ENCODE peak calls at places on chromosome 16, in nine cellular contexts. One of them, this sample, is unnamed.

GRCh38 chr16:68286153-68287074 is 22.1 kb downstream of the SLC7A6 start:
- DNase-seq in CD8-positive, alpha-beta memory T cell: peak; percentile 73
- DNase-seq in psoas muscle: no peak
- DNase-seq in OCI-LY7: peak; percentile 76
- DNase-seq in SK-N-SH: no peak
- DNase-seq in gastrocnemius medialis: no peak
- DNase-seq in heart right ventricle: no peak
- DNase-seq in lung: no peak
- DNase-seq in tibial nerve: no peak
- DNase-seq in this sample: no peak

GRCh38 chr16:4200000-4200780 is 41.7 kb downstream of the SRL start:
- DNase-seq in CD8-positive, alpha-beta memory T cell: no peak
- DNase-seq in psoas muscle: peak; percentile 76
- DNase-seq in OCI-LY7: peak; percentile 56
- DNase-seq in SK-N-SH: peak; percentile 86
- DNase-seq in gastrocnemius medialis: peak; percentile 55
- DNase-seq in heart right ventricle: peak; percentile 69
- DNase-seq in lung: peak; percentile 77
- DNase-seq in tibial nerve: peak; percentile 31
- DNase-seq in this sample: peak; percentile 88

GRCh38 chr16:11050954-11051353 is 106.6 kb downstream of the CLEC16A start:
- DNase-seq in CD8-positive, alpha-beta memory T cell: no peak
- DNase-seq in psoas muscle: no peak
- DNase-seq in OCI-LY7: no peak
- DNase-seq in SK-N-SH: no peak
- DNase-seq in gastrocnemius medialis: no peak
- DNase-seq in heart right ventricle: no peak
- DNase-seq in lung: no peak
- DNase-seq in tibial nerve: no peak
- DNase-seq in this sample: peak; percentile 86

GRCh38 chr16:67936876-67937605 is 391 bp upstream of the PSMB10 start:
- DNase-seq in CD8-positive, alpha-beta memory T cell: peak; percentile 82
- DNase-seq in psoas muscle: no peak
- DNase-seq in OCI-LY7: peak; percentile 93
- DNase-seq in SK-N-SH: no peak
- DNase-seq in gastrocnemius medialis: peak; percentile 64
- DNase-seq in heart right ventricle: peak; percentile 78
- DNase-seq in lung: peak; percentile 80
- DNase-seq in tibial nerve: no peak
- DNase-seq in this sample: no peak

GRCh38 chr16:1002399-1003161 is 21.0 kb downstream of the SOX8 start:
- DNase-seq in CD8-positive, alpha-beta memory T cell: no peak
- DNase-seq in psoas muscle: no peak
- DNase-seq in OCI-LY7: no peak
- DNase-seq in SK-N-SH: no peak
- DNase-seq in gastrocnemius medialis: peak; percentile 48
- DNase-seq in heart right ventricle: no peak
- DNase-seq in lung: no peak
- DNase-seq in tibial nerve: no peak
- DNase-seq in this sample: peak; percentile 83

GRCh38 chr16:75062135-75062943 is 54.2 kb downstream of the LDHD start:
- DNase-seq in CD8-positive, alpha-beta memory T cell: no peak
- DNase-seq in psoas muscle: peak; percentile 59
- DNase-seq in OCI-LY7: no peak
- DNase-seq in SK-N-SH: no peak
- DNase-seq in gastrocnemius medialis: peak; percentile 34
- DNase-seq in heart right ventricle: peak; percentile 61
- DNase-seq in lung: peak; percentile 56
- DNase-seq in tibial nerve: no peak
- DNase-seq in this sample: no peak

GRCh38 chr16:86955136-86955890 is 361.9 kb downstream of the C16orf95 start:
- DNase-seq in CD8-positive, alpha-beta memory T cell: no peak
- DNase-seq in psoas muscle: no peak
- DNase-seq in OCI-LY7: no peak
- DNase-seq in SK-N-SH: no peak
- DNase-seq in gastrocnemius medialis: no peak
- DNase-seq in heart right ventricle: no peak
- DNase-seq in lung: no peak
- DNase-seq in tibial nerve: no peak
- DNase-seq in this sample: no peak

GRCh38 chr16:68070249-68070725 is 14.9 kb upstream of the NFATC3 start:
- DNase-seq in CD8-positive, alpha-beta memory T cell: no peak
- DNase-seq in psoas muscle: no peak
- DNase-seq in OCI-LY7: peak; percentile 45
- DNase-seq in SK-N-SH: no peak
- DNase-seq in gastrocnemius medialis: no peak
- DNase-seq in heart right ventricle: no peak
- DNase-seq in lung: no peak
- DNase-seq in tibial nerve: no peak
- DNase-seq in this sample: no peak

GRCh38 chr16:58733248-58733670 is 857 bp downstream of the GOT2 start:
- DNase-seq in CD8-positive, alpha-beta memory T cell: no peak
- DNase-seq in psoas muscle: peak; percentile 54
- DNase-seq in OCI-LY7: peak; percentile 10
- DNase-seq in SK-N-SH: peak; percentile 34
- DNase-seq in gastrocnemius medialis: peak; percentile 57
- DNase-seq in heart right ventricle: no peak
- DNase-seq in lung: no peak
- DNase-seq in tibial nerve: no peak
- DNase-seq in this sample: no peak

GRCh38 chr16:1621851-1622250 is 9.7 kb downstream of the CRAMP1 start:
- DNase-seq in CD8-positive, alpha-beta memory T cell: no peak
- DNase-seq in psoas muscle: no peak
- DNase-seq in OCI-LY7: no peak
- DNase-seq in SK-N-SH: no peak
- DNase-seq in gastrocnemius medialis: no peak
- DNase-seq in heart right ventricle: no peak
- DNase-seq in lung: no peak
- DNase-seq in tibial nerve: no peak
- DNase-seq in this sample: no peak

GRCh38 chr16:58464916-58465731 is 34.8 kb upstream of the NDRG4 start:
- DNase-seq in CD8-positive, alpha-beta memory T cell: no peak
- DNase-seq in psoas muscle: no peak
- DNase-seq in OCI-LY7: no peak
- DNase-seq in SK-N-SH: peak; percentile 84
- DNase-seq in gastrocnemius medialis: no peak
- DNase-seq in heart right ventricle: peak; percentile 59
- DNase-seq in lung: no peak
- DNase-seq in tibial nerve: no peak
- DNase-seq in this sample: peak; percentile 87

GRCh38 chr16:86604436-86605220 is 26.3 kb downstream of the FOXL1 start:
- DNase-seq in CD8-positive, alpha-beta memory T cell: peak; percentile 41
- DNase-seq in psoas muscle: no peak
- DNase-seq in OCI-LY7: peak; percentile 45
- DNase-seq in SK-N-SH: no peak
- DNase-seq in gastrocnemius medialis: no peak
- DNase-seq in heart right ventricle: no peak
- DNase-seq in lung: no peak
- DNase-seq in tibial nerve: no peak
- DNase-seq in this sample: no peak

GRCh38 chr16:66695474-66695934 is 1.0 kb downstream of the CMTM4 start:
- DNase-seq in CD8-positive, alpha-beta memory T cell: peak; percentile 24
- DNase-seq in psoas muscle: no peak
- DNase-seq in OCI-LY7: no peak
- DNase-seq in SK-N-SH: no peak
- DNase-seq in gastrocnemius medialis: no peak
- DNase-seq in heart right ventricle: no peak
- DNase-seq in lung: no peak
- DNase-seq in tibial nerve: no peak
- DNase-seq in this sample: no peak

GRCh38 chr16:89691986-89692569 is 5.6 kb downstream of the CDK10 start:
- DNase-seq in CD8-positive, alpha-beta memory T cell: no peak
- DNase-seq in psoas muscle: no peak
- DNase-seq in OCI-LY7: no peak
- DNase-seq in SK-N-SH: peak; percentile 8
- DNase-seq in gastrocnemius medialis: no peak
- DNase-seq in heart right ventricle: no peak
- DNase-seq in lung: no peak
- DNase-seq in tibial nerve: no peak
- DNase-seq in this sample: no peak

GRCh38 chr16:89695086-89695874 is 6.2 kb downstream of the SPATA2L start:
- DNase-seq in CD8-positive, alpha-beta memory T cell: no peak
- DNase-seq in psoas muscle: peak; percentile 49
- DNase-seq in OCI-LY7: no peak
- DNase-seq in SK-N-SH: peak; percentile 29
- DNase-seq in gastrocnemius medialis: peak; percentile 6
- DNase-seq in heart right ventricle: no peak
- DNase-seq in lung: no peak
- DNase-seq in tibial nerve: no peak
- DNase-seq in this sample: peak; percentile 56

GRCh38 chr16:89693931-89694783 is 7.3 kb downstream of the SPATA2L start:
- DNase-seq in CD8-positive, alpha-beta memory T cell: no peak
- DNase-seq in psoas muscle: peak; percentile 49
- DNase-seq in OCI-LY7: no peak
- DNase-seq in SK-N-SH: peak; percentile 15
- DNase-seq in gastrocnemius medialis: no peak
- DNase-seq in heart right ventricle: no peak
- DNase-seq in lung: no peak
- DNase-seq in tibial nerve: no peak
- DNase-seq in this sample: no peak

GRCh38 chr16:89691231-89691985 is 4.9 kb downstream of the CDK10 start:
- DNase-seq in CD8-positive, alpha-beta memory T cell: no peak
- DNase-seq in psoas muscle: no peak
- DNase-seq in OCI-LY7: no peak
- DNase-seq in SK-N-SH: peak; percentile 12
- DNase-seq in gastrocnemius medialis: no peak
- DNase-seq in heart right ventricle: no peak
- DNase-seq in lung: no peak
- DNase-seq in tibial nerve: no peak
- DNase-seq in this sample: no peak

GRCh38 chr16:89693289-89693731 is 6.8 kb downstream of the CDK10 start:
- DNase-seq in CD8-positive, alpha-beta memory T cell: no peak
- DNase-seq in psoas muscle: no peak
- DNase-seq in OCI-LY7: no peak
- DNase-seq in SK-N-SH: no peak
- DNase-seq in gastrocnemius medialis: no peak
- DNase-seq in heart right ventricle: no peak
- DNase-seq in lung: no peak
- DNase-seq in tibial nerve: no peak
- DNase-seq in this sample: no peak
- H3K4me1 ChIP-seq in CD8-positive, alpha-beta memory T cell: peaks cover 14% of the 10 kb centered on the region
- H3K4me1 ChIP-seq in psoas muscle: peaks cover 8% of the 10 kb centered on the region
- H3K4me1 ChIP-seq in OCI-LY7: peaks cover 12% of the 10 kb centered on the region
- H3K4me1 ChIP-seq in SK-N-SH: peaks cover 15% of the 10 kb centered on the region
- H3K4me1 ChIP-seq in gastrocnemius medialis: peaks cover 5% of the 10 kb centered on the region
- H3K4me1 ChIP-seq in heart right ventricle: no peaks in the 10 kb centered on the region
- H3K4me1 ChIP-seq in lung: no peaks in the 10 kb centered on the region
- H3K4me1 ChIP-seq in tibial nerve: no peaks in the 10 kb centered on the region
- H3K4me1 ChIP-seq in this sample: no peaks in the 10 kb centered on the region

GRCh38 chr16:14202697-14203096 is 131.6 kb downstream of the MRTFB start:
- DNase-seq in CD8-positive, alpha-beta memory T cell: no peak
- DNase-seq in psoas muscle: no peak
- DNase-seq in OCI-LY7: no peak
- DNase-seq in SK-N-SH: peak; percentile 51
- DNase-seq in gastrocnemius medialis: no peak
- DNase-seq in heart right ventricle: no peak
- DNase-seq in lung: no peak
- DNase-seq in tibial nerve: no peak
- DNase-seq in this sample: no peak
- H3K4me3 ChIP-seq in CD8-positive, alpha-beta memory T cell: no peak overlapping the region
- H3K4me3 ChIP-seq in psoas muscle: no peak overlapping the region
- H3K4me3 ChIP-seq in OCI-LY7: no peak overlapping the region
- H3K4me3 ChIP-seq in SK-N-SH: no peak overlapping the region
- H3K4me3 ChIP-seq in gastrocnemius medialis: no peak overlapping the region
- H3K4me3 ChIP-seq in heart right ventricle: no peak overlapping the region
- H3K4me3 ChIP-seq in lung: no peak overlapping the region
- H3K4me3 ChIP-seq in tibial nerve: no peak overlapping the region
- H3K4me3 ChIP-seq in this sample: no peak overlapping the region

DNA sequence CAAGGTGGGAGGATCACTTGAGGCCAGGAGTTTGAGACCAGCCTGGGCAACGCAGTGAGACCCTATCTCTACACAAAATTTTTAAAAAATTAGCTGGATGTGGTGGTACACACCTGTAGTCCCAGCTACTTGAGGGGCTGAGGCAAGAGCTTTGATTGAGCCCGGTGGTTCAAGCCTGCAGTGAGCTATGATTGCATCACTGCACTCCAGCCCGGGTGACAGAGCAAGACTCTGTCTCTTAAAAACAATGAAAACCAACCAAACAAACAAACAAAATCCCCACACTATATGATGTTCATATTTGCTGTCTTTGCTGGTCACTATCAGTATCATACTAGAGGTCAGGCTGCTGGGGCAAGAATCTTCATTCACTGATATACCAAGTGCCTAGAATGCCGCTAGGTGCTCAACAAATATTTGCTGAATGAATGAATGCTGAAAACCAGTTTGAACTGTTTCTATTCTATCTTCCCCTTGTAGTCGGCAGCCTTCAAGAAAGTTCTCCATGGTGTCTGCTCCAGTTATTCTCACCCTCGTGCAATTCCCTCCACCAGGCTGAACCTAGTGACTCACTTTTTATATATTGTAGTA is 127.0 kb downstream of the IRX3 start:
- DNase-seq in CD8-positive, alpha-beta memory T cell: no peak
- DNase-seq in psoas muscle: no peak
- DNase-seq in OCI-LY7: no peak
- DNase-seq in SK-N-SH: no peak
- DNase-seq in gastrocnemius medialis: no peak
- DNase-seq in heart right ventricle: no peak
- DNase-seq in lung: no peak
- DNase-seq in tibial nerve: no peak
- DNase-seq in this sample: no peak
- H3K4me1 ChIP-seq in CD8-positive, alpha-beta memory T cell: no peaks in the 10 kb centered on the region
- H3K4me1 ChIP-seq in psoas muscle: no peaks in the 10 kb centered on the region
- H3K4me1 ChIP-seq in OCI-LY7: no peaks in the 10 kb centered on the region
- H3K4me1 ChIP-seq in SK-N-SH: no peaks in the 10 kb centered on the region
- H3K4me1 ChIP-seq in gastrocnemius medialis: no peaks in the 10 kb centered on the region
- H3K4me1 ChIP-seq in heart right ventricle: no peaks in the 10 kb centered on the region
- H3K4me1 ChIP-seq in lung: no peaks in the 10 kb centered on the region
- H3K4me1 ChIP-seq in tibial nerve: no peaks in the 10 kb centered on the region
- H3K4me1 ChIP-seq in this sample: no peaks in the 10 kb centered on the region

DNA sequence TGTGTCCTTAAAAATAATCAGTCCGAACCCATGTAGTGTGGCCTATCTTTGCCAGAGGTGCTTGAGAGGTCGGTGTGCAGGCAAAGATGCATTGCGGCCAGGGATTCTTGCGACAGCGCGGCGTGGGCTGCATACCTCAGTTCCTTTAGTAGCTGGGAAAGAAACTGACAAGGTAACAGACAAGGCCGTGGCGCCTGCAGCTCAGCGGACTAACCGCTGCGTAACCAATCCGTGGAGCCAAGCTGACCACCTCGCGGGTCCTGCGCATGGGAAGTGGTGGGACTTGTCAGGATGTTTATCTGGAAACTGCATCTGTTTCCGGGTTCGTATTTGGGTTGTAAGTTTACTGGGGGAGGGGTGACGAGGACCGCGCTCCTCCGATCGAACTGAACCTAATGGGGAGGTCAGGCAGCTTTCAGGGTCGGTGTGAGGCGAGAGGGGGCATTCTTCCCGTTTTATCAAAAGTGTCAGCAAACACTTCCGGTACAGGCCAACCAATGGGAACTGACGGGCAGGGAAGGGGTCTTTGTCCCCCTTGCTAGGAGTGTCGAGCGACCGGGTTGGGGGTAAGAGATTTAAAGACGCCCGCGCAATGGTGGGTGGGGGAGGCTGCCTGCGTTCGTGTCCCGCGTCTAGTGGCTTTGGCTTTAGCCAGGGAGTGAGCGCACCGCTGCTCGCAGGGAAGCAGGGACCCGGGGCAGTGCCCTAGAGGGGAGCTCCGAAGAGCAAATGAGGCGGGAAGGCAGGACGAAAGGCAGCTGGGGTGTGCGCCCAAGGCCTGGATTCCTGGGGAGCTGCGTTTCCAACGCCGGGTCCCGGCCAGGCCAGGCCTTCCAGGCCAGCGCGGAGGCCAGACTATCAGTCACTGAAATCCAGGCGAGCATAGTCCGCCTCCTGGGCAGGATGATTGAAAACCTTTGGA is 7.0 kb downstream of the IRX6 start:
- DNase-seq in CD8-positive, alpha-beta memory T cell: no peak
- DNase-seq in psoas muscle: no peak
- DNase-seq in OCI-LY7: no peak
- DNase-seq in SK-N-SH: no peak
- DNase-seq in gastrocnemius medialis: no peak
- DNase-seq in heart right ventricle: no peak
- DNase-seq in lung: no peak
- DNase-seq in tibial nerve: no peak
- DNase-seq in this sample: peak; percentile 65
- H3K4me3 ChIP-seq in CD8-positive, alpha-beta memory T cell: no peak overlapping the region
- H3K4me3 ChIP-seq in psoas muscle: peak overlapping the region; percentile 30
- H3K4me3 ChIP-seq in OCI-LY7: no peak overlapping the region
- H3K4me3 ChIP-seq in SK-N-SH: no peak overlapping the region
- H3K4me3 ChIP-seq in gastrocnemius medialis: peak overlapping the region; percentile 11
- H3K4me3 ChIP-seq in heart right ventricle: peak overlapping the region; percentile 34
- H3K4me3 ChIP-seq in lung: no peak overlapping the region
- H3K4me3 ChIP-seq in tibial nerve: no peak overlapping the region
- H3K4me3 ChIP-seq in this sample: peak overlapping the region; percentile 75